ENCODE peak calls at places on chromosomes 2 and 18, in six cellular contexts. M, U, O, K, H and B are unnamed samples.

GRCh38 chr2:15796543-15796942 is 143.8 kb upstream of the MYCN start:
- DNase-seq in O (no peak), U (no peak), K (no peak), M (no peak), H (no peak), B (no peak)

GRCh38 chr2:219045937-219046550 is 4.7 kb upstream of the CFAP65 start:
- DNase-seq in U (peak), O (no peak), K (peak), M (no peak), H (no peak), B (no peak)

GRCh38 chr18:23336072-23336471 is 117.0 kb upstream of the RIOK3 start:
- DNase-seq in H (no peak), U (no peak), K (no peak), M (no peak), O (no peak), B (no peak)

GRCh38 chr2:230932556-230933511 is 7.8 kb upstream of the GPR55 start:
- DNase-seq in H (no peak), M (no peak), U (peak), K (no peak), O (no peak), B (no peak)

GRCh38 chr2:122191331-122191730 is 435.9 kb downstream of the TSN start:
- DNase-seq in M (peak), H (peak), K (peak), U (no peak), O (no peak), B (peak)

GRCh38 chr2:98915751-98916358 is 20.2 kb downstream of the CRACDL start:
- DNase-seq in K (no peak), M (no peak), U (peak), O (no peak), H (no peak), B (no peak)

GRCh38 chr2:171811229-171811628 is 82.8 kb downstream of the SLC25A12 start:
- DNase-seq in H (peak), K (no peak), U (peak), O (no peak), M (peak), B (peak)

GRCh38 chr2:148540022-148540421 is 104.5 kb upstream of the EPC2 start:
- DNase-seq in U (no peak), O (no peak), H (no peak), K (no peak), M (no peak), B (no peak)

GRCh38 chr2:19860022-19860421 is 41.8 kb downstream of the TTC32 start:
- DNase-seq in O (no peak), U (peak), M (no peak), H (no peak), K (no peak), B (peak)

GRCh38 chr2:108614043-108614435 is 79.8 kb downstream of the LIMS1 start:
- DNase-seq in H (no peak), U (no peak), K (no peak), O (no peak), M (no peak), B (no peak)

GRCh38 chr2:181946444-181947127 is 39.1 kb upstream of the PPP1R1C start:
- DNase-seq in M (no peak), K (no peak), O (no peak), U (no peak), H (no peak), B (no peak)

DNA sequence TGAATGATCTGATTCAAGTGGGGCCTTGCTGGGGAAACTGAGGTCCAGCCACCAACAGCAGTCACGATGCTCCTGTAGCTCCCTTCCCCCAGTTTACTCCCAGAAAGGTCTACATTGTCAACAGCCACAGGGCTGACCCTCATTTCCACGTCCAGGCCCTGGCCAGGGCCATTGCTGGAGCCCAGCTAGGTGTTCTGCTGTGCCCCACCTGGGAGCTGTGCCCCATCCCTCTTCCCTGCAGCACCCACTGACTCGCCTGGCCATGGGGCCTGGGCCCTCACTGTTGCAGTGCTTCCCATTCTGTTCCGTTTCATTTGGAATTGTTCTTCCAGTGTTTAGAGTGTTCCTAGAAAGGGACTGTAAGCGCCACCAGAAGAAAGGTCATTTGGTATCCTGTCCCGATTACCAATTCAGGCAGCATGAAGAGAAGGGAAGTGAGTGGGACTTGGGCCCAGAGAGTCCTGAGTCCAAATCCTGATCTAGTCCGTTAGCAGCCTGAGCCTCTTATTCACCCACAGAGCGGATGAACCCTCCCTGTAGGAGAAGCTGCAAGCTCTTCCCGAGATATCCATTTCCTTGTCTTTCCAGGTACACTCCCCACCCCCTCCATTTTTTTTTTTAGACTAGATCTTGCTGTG is 73.1 kb upstream of the HPCAL1 start:
- DNase-seq in H (no peak), M (no peak), K (no peak), O (no peak), U (no peak), B (no peak)
- TF ChIP-seq SMC3 in H (no peak), M (no peak), K (no peak), O (no peak), U (no peak), B (no peak)

GRCh38 chr2:133054297-133054696 is 384.3 kb upstream of the LYPD1 start:
- DNase-seq in U (peak), K (no peak), M (no peak), O (no peak), H (no peak), B (no peak)
- TF ChIP-seq SMC3 in U (no peak), K (no peak), M (no peak), O (no peak), H (no peak), B (no peak)

DNA sequence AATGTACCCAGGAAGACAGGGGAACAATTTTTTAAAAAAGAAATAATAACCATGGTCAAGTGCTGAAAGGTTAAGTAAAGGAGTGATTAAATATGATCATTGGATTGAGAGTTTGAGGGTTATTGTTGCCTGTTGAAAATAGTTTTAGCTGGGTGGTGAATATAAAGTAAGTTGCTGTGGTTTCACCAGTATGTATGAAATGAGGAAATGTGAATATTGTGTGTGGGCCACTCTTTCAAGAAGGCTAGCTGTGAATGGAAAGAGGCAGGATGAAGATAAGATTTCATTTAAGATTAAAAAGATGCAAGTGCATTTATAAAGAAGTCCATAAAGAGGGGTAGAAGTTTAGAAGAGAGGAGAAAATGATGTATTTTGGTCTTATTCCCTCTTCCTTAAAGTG is 53.8 kb downstream of the GULP1 start:
- DNase-seq in H (no peak), K (no peak), U (peak), O (no peak), M (no peak), B (no peak)
- TF ChIP-seq SMC3 in H (no peak), K (no peak), U (no peak), O (no peak), M (no peak), B (no peak)

GRCh38 chr18:33716061-33716683 is 138.2 kb downstream of the ASXL3 start:
- DNase-seq in M (no peak), H (no peak), K (no peak), U (no peak), O (no peak), B (no peak)

GRCh38 chr18:33708876-33709275 is 130.9 kb downstream of the ASXL3 start:
- DNase-seq in H (no peak), O (no peak), K (no peak), U (no peak), M (no peak), B (no peak)

GRCh38 chr18:33710269-33710668 is 132.2 kb downstream of the ASXL3 start:
- DNase-seq in M (no peak), H (no peak), K (no peak), U (no peak), O (no peak), B (no peak)

GRCh38 chr18:33706391-33706790 is 128.4 kb downstream of the ASXL3 start:
- DNase-seq in M (no peak), O (no peak), H (no peak), U (peak), K (no peak), B (no peak)

GRCh38 chr18:33711514-33711913 is 133.5 kb downstream of the ASXL3 start:
- DNase-seq in H (no peak), O (no peak), K (no peak), U (no peak), M (peak), B (no peak)
- TF ChIP-seq SMC3 in H (no peak), O (no peak), K (no peak), U (no peak), M (no peak), B (no peak)

DNA sequence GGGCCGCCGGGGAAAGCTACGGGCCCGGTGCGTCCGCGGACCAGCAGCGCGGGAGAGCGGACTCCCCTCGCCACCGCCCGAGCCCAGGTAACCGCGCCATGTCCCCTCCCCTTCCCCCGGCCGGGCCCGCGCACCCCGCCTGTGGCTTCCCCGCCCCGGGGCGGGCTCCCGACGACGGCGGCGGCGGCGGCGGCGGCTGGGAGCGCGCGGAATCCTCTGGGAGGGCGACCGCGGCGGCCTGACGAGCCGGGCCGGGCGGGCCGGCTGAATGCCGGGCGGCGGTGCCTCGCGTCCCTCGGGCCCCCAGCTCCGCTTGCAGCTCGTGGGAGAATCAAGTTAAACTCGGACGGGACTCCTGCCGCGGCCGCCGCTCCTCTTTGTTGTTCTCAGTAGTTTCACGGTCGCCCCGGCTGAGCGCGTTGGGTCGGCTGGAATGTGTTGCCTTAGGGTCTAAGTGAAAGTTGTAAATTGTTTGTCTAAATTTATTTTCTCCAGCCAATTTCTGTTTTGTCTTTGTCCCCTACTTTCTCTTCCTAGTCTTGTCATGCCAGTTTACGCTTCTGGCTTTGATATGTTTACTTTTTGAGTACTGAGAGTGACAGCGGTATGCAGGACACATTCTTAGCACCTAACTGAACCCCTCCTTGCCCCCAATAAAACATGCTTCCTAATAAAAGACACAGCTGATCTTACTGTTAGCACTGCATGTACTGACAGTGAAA is 685 bp downstream of the SMAD4 start:
- DNase-seq in H (peak), K (peak), M (peak), O (no peak), U (peak), B (peak)
- TF ChIP-seq SMC3 in H (no peak), K (no peak), M (no peak), O (no peak), U (no peak), B (no peak)

GRCh38 chr18:62436636-62437519 is 85.9 kb upstream of the ZCCHC2 start:
- DNase-seq in K (no peak), O (no peak), M (no peak), U (peak), H (no peak), B (no peak)
- TF ChIP-seq SMC3 in K (no peak), O (no peak), M (no peak), U (no peak), H (no peak), B (no peak)

GRCh38 chr2:96664366-96664765 is 21.8 kb downstream of the FER1L5 start:
- DNase-seq in K (no peak), O (no peak), H (no peak), U (no peak), M (no peak), B (no peak)
- TF ChIP-seq SMC3 in K (no peak), O (no peak), H (no peak), U (no peak), M (no peak), B (no peak)

DNA sequence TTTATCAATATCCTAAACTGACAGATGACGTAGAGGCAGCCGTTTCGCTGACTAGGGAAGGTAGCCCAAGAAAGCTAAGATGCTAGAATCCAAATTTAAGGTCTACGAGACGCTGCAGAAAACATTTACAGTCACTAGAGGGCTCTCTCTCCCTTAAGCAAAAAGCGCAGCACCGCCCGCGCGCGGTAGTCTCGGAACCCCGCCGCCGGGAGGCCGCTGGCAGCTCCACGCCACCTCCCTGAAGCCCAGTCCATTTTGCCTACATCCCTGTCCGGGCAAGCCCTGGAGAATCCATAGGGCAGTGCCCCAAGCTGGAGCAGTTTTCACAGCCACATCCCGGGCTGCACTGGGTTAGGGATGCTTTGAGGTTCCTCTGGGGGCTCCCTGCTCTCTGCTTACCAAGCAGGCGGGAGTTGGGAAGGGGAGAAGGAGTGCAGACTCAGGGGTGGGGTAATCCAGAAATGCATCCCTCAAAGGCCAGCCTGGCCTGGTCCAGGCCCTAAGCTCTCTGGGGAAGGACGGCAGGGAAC is 1.5 kb upstream of the DPYSL5 start:
- DNase-seq in K (peak), O (no peak), U (peak), M (peak), H (peak), B (peak)
- TF ChIP-seq SMC3 in K (peak), O (peak), U (peak), M (peak), H (peak), B (peak)

DNA sequence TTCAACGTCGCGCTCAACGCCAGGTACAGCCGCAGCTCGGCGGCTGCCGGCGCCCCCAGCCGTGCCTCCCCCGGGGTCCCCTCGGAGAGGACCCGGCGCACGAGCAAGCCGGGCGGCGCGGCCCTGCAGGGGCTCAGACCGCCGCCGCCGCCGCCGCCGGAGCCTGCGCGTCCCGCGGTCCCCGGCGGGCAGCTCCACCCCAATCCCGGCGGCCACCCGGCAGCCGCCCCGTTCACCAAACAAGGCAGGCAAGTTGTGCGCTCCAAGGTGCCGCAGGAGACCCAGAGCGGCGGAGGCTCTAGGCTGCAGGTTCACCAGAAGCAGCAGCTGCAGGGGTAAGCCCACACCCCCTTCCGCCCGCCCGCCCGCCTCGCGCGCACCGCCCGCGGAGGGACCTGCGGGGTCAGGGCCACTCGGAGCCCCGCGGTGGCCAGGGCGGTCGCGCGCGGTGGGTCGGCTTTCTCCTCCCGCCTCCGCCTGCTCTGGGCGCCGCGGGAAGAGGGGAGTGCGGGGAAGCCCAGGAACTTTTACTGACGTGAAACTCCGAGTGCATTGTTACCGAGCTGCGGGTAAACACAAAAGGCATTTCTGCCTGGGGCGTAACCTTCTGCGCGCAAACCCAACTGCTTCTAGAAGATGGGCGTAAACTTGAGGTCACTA is 861 bp downstream of the LTBP1 start:
- DNase-seq in U (peak), M (peak), K (peak), H (no peak), O (no peak), B (peak)
- TF ChIP-seq SMC3 in U (no peak), M (no peak), K (no peak), H (no peak), O (no peak), B (no peak)

DNA sequence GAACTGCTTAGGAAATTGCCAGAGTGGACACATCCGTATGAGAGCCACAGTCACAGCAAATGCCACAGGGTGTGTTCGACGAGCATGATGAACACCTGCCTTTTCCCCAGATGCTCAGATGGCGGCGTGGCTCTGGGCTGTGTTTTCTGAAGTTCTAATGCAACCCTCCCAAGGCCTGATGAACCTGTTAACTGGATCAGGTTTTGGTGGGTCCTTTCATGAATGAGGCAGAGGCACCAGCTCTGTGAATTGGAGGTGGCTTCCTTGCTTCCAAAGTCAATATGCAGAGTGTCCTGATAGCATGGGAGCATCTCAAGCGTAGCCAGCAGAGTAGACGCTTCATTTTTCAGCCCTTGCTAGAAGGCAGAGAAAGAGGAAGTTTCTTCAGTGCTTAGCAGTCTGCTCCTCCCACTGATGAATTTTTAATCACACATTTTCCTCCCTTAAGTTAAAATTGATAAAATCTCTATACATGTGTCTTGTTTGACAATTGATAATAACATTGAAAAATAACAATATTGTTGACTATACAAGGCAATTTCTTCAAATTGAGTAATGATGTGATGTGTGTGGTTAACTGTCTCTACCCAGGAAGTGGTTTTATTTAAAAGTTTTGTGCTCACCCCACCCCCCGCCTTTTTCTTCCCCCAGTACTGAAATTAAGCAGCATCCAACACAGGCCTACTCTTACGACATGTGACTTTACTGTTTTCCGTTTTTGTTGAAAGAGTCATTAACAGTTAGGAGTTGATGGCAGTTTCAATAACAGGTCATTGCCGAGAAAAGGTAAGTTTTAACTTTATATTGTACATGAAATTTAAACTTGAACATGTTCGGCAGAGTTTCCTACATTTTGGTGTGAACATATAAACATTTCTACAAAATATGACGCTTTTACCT is at the start of gene ARHGAP15:
- DNase-seq in U (no peak), H (no peak), O (peak), M (no peak), K (peak), B (no peak)
- TF ChIP-seq SMC3 in U (no peak), H (no peak), O (peak), M (no peak), K (no peak), B (no peak)